ENCODE peak calls at places on chromosomes 3 and 15, in four cellular contexts. D is CD4-positive, alpha-beta T cell; S is neuronal stem cell; Q is HepG2. P is an unnamed sample.

GRCh38 chr3:195714380-195715011 is 6.3 kb upstream of the MUC20 start:
- DNase-seq in D (no peak), Q (no peak), S (no peak), P (peak)

GRCh38 chr3:30426319-30426993 is 179.9 kb upstream of the TGFBR2 start:
- DNase-seq in S (no peak), Q (no peak), D (no peak), P (no peak)

GRCh38 chr3:140602781-140603180 is 75.1 kb upstream of the TRIM42 start:
- DNase-seq in Q (no peak), S (no peak), D (no peak), P (no peak)

GRCh38 chr3:128322030-128323022 is 144.4 kb downstream of the DNAJB8 start:
- DNase-seq in S (no peak), D (peak), Q (no peak), P (peak)

GRCh38 chr3:172241385-172241784 is 202.0 kb downstream of the FNDC3B start:
- DNase-seq in S (no peak), D (no peak), Q (no peak), P (no peak)

GRCh38 chr15:68531794-68532193 is 47.0 kb upstream of the CORO2B start:
- DNase-seq in D (no peak), S (no peak), Q (no peak), P (no peak)

GRCh38 chr15:91225728-91226127 is 125.7 kb downstream of the SV2B start:
- DNase-seq in D (no peak), S (no peak), Q (no peak), P (no peak)

GRCh38 chr3:149767720-149768119 is 15.4 kb upstream of the COMMD2 start:
- DNase-seq in Q (peak), S (no peak), D (no peak), P (no peak)

GRCh38 chr15:72491768-72492167 is 17.6 kb downstream of the ARIH1 start:
- DNase-seq in D (no peak), Q (no peak), S (no peak), P (no peak)

GRCh38 chr3:195159819-195160175 is 111.2 kb downstream of the XXYLT1 start:
- DNase-seq in D (no peak), S (no peak), Q (no peak), P (no peak)

GRCh38 chr15:58510715-58511465 is 79.1 kb downstream of the LIPC start:
- DNase-seq in D (no peak), S (no peak), Q (no peak), P (no peak)

GRCh38 chr3:104903064-104903463 is 463.6 kb upstream of the ALCAM start:
- DNase-seq in D (no peak), Q (no peak), S (no peak), P (no peak)

GRCh38 chr3:80086426-80086825 is 318.6 kb upstream of the ROBO1 start:
- DNase-seq in D (no peak), S (no peak), Q (no peak), P (no peak)

GRCh38 chr3:4042070-4042469 is 242.8 kb downstream of the LRRN1 start:
- DNase-seq in Q (no peak), S (no peak), D (no peak), P (no peak)

GRCh38 chr3:66809579-66809958 is 188.5 kb upstream of the KBTBD8 start:
- DNase-seq in S (no peak), D (no peak), Q (peak), P (no peak)

GRCh38 chr3:19543212-19543841 is 390.7 kb downstream of the EFHB start:
- DNase-seq in Q (peak), S (peak), D (no peak), P (peak)

GRCh38 chr3:136984837-136985236 is 27.1 kb downstream of the IL20RB start:
- DNase-seq in D (no peak), Q (no peak), S (no peak), P (no peak)

GRCh38 chr15:98853593-98854420 is 153.8 kb downstream of the PGPEP1L start:
- DNase-seq in S (no peak), D (no peak), Q (no peak), P (peak)

GRCh38 chr3:187919018-187919417 is 173.8 kb upstream of the BCL6 start:
- DNase-seq in Q (no peak), S (no peak), D (peak), P (no peak)

GRCh38 chr15:67134577-67135492 is 69.4 kb downstream of the SMAD3 start:
- DNase-seq in D (no peak), Q (no peak), S (no peak), P (no peak)

GRCh38 chr15:75338661-75339240 is 2.9 kb downstream of the COMMD4 start:
- DNase-seq in S (no peak), D (no peak), Q (no peak), P (no peak)

GRCh38 chr15:89211678-89212170 is 9.7 kb downstream of the RLBP1 start:
- DNase-seq in D (no peak), S (no peak), Q (no peak), P (no peak)

GRCh38 chr3:150286390-150287147 is 121.5 kb upstream of the TSC22D2 start:
- DNase-seq in Q (peak), D (no peak), S (no peak), P (peak)

GRCh38 chr15:85021409-85021808 is 39.8 kb downstream of the PDE8A start:
- DNase-seq in Q (no peak), S (no peak), D (no peak), P (no peak)

GRCh38 chr15:63436872-63437375 is 55.3 kb upstream of the CA12 start:
- DNase-seq in D (peak), S (peak), Q (peak), P (peak)

DNA sequence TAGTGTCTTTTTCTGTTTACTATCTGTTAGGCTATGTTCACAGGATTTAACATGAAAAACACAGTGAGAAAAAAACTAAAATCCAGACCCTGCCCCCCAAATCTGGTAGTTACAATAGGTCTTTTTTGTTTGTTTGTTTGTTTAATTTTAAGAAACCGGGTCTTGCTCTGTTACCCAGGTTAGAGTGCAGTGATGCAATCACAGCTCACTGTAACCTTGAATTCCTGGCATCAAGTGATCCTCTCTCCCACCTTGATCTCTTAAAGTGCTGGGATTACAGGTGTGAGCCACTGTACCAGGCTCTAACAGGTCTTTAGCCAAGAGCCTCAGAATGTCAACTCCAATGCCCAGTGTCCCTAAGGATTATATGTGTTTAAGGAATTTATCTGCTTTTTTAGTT is 88.0 kb upstream of the GOLIM4 start:
- DNase-seq in Q (no peak), D (no peak), S (no peak), P (no peak)
- H3K27ac ChIP-seq in Q (no peak), D (no peak), S (no peak), P (no peak)

GRCh38 chr3:14295037-14295436 is 107.4 kb upstream of the SLC6A6 start:
- DNase-seq in D (no peak), Q (no peak), S (no peak), P (no peak)
- H3K27ac ChIP-seq in D (no peak), Q (no peak), S (no peak), P (no peak)

GRCh38 chr3:192887701-192888100 is 30.0 kb downstream of the MB21D2 start:
- DNase-seq in Q (no peak), D (no peak), S (no peak), P (no peak)

GRCh38 chr3:192888121-192888520 is 29.5 kb downstream of the MB21D2 start:
- DNase-seq in Q (no peak), S (no peak), D (no peak), P (no peak)

GRCh38 chr3:192887047-192887446 is 30.6 kb downstream of the MB21D2 start:
- DNase-seq in D (no peak), S (no peak), Q (peak), P (no peak)

GRCh38 chr3:192890348-192891335 is 27.0 kb downstream of the MB21D2 start:
- DNase-seq in S (no peak), Q (no peak), D (no peak), P (no peak)

DNA sequence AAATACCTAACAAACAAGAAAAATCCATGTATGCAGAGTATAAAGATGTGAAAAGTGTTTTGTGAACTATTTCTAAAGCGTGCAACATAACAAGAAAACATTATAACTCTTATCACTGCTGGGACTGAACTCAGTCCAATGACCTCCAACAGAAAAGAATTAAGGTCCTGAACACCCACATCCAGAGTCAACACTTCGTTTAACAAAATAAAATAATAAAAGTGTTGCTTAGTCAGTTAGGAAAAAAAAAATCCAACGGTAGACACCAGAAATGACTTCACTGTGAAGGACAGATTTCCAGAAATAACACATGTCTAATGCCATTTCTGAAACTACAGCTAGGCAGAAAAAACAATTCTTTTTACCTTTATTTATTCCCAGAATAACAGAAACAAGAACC is 28.0 kb downstream of the MB21D2 start:
- DNase-seq in D (no peak), S (no peak), Q (no peak), P (no peak)
- H3K27ac ChIP-seq in D (no peak), S (no peak), Q (no peak), P (no peak)

DNA sequence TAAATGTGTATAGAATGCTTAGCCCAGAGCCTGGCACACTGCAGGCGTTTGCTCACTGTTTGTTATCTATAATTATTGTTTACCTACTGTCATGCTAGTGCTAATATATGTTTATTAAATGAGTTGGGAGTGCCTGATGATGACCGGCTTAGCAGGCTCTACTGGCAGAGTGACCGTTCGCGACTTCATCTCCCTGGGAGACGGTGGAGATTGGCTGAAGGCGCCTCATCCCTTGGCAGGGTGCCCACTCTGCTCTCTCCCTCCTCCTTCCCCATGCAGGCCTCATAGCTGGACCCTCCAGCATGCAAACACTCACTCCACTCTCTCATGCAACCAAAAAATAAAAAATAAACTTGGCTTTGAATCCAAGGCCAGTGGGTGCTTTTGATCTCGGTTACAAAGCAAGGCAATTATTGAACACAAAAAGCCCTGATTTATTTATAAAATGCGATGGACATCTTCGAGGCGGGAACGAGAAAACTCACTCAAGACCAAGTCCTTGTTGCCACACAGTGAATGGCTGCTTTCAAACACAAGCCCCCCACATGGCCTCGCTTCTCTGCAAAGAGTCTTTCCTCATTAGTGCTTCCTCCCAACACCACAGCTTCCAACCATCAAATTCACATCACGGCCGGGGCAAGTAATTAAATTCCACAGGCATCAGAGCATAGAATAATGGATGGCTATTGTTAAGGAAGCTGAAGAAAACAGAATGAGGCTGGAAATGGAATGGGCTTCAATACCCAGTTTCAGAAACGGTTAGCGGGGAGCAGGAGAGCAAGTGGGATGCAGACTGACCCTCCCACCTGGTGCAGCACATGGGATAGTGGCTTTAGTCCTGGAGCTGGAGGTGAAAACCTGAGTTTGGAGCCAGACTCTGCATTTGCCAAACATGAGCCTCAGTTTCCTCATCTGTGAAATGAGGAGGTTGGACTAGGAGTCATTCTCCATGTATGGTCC is 135.7 kb upstream of the RAD18 start:
- DNase-seq in S (no peak), D (no peak), Q (no peak), P (no peak)
- H3K27ac ChIP-seq in S (no peak), D (no peak), Q (no peak), P (no peak)